ENCODE peak calls at places on chromosomes 3 and 15, in five cellular contexts. N is K562, M is A549, W is IMR-90, L is SK-N-SH. B is an unnamed sample.

GRCh38 chr3:135766113-135766512 is 199.4 kb upstream of the PPP2R3A start:
- DNase-seq in N (peak), M (no peak), W (no peak), L (no peak), B (no peak)

GRCh38 chr3:194575484-194576210 is 57.6 kb downstream of the TMEM44 start:
- DNase-seq in N (peak), M (peak), W (peak), L (no peak), B (no peak)

GRCh38 chr3:119098620-119099222 is 47.2 kb upstream of the TEX55 start:
- DNase-seq in N (peak), M (peak), W (peak), L (peak), B (no peak)

GRCh38 chr15:38961886-38962285 is 397.3 kb upstream of the RASGRP1 start:
- DNase-seq in N (no peak), M (no peak), W (peak), L (no peak), B (no peak)

GRCh38 chr3:9211155-9211950 is 38.1 kb downstream of the SRGAP3 start:
- DNase-seq in N (no peak), M (no peak), W (peak), L (peak), B (no peak)

GRCh38 chr3:194518652-194519051 is 31.9 kb upstream of the ATP13A3 start:
- DNase-seq in N (no peak), M (no peak), W (peak), L (no peak), B (no peak)

GRCh38 chr3:14203521-14204079 is 25.0 kb downstream of the LSM3 start:
- DNase-seq in N (peak), M (peak), W (peak), L (peak), B (no peak)

GRCh38 chr3:124780767-124781485 is 50.7 kb downstream of the UMPS start:
- DNase-seq in N (no peak), M (no peak), W (peak), L (peak), B (no peak)

GRCh38 chr3:156788846-156789245 is 37.3 kb upstream of the LEKR1 start:
- DNase-seq in N (no peak), M (no peak), W (peak), L (no peak), B (no peak)

GRCh38 chr3:33645060-33645841 is 72.8 kb downstream of the CLASP2 start:
- DNase-seq in N (peak), M (peak), W (peak), L (peak), B (no peak)

GRCh38 chr3:61940241-61940640 is 378.9 kb downstream of the PTPRG start:
- DNase-seq in N (no peak), M (no peak), W (no peak), L (no peak), B (no peak)

GRCh38 chr3:61938878-61939549 is 377.6 kb downstream of the PTPRG start:
- DNase-seq in N (no peak), M (no peak), W (no peak), L (no peak), B (no peak)

GRCh38 chr3:61936344-61936937 is 375.1 kb downstream of the PTPRG start:
- DNase-seq in N (peak), M (no peak), W (peak), L (peak), B (no peak)

GRCh38 chr3:61932499-61932898 is 371.1 kb downstream of the PTPRG start:
- DNase-seq in N (no peak), M (no peak), W (no peak), L (no peak), B (no peak)

GRCh38 chr3:61935819-61936218 is 374.4 kb downstream of the PTPRG start:
- DNase-seq in N (no peak), M (no peak), W (no peak), L (no peak), B (no peak)
- TF ChIP-seq RCOR1 in N (no peak), M (no peak), W (no peak), L (no peak), B (no peak)

GRCh38 chr3:105367063-105367405 is 325 bp downstream of the ALCAM start:
- DNase-seq in N (no peak), M (peak), W (no peak), L (peak), B (no peak)
- TF ChIP-seq RCOR1 in N (no peak), M (no peak), W (no peak), L (no peak), B (no peak)

DNA sequence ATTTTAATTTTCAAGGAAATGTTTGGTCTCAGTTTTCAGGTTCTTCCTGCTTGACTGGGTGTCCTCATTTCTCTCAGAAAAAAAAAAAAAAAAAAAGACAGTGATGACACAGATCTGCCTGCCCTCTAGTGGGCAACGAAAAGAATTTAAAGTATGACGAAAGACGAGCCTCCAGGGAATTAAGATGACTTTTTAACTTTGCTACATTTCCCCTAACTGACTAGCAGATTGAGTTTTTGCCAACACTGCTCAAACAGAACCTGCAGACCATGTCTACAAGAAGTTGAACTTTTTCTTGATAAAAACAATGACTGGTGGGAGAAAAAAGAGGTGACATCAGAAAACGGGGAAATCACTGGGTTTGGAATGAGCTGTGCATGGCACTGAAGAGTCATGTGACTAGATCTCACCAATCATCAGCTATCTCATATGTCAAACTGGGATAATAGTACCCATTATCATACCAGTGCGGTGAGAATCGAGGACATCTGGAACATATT is 40.8 kb downstream of the EOMES start:
- DNase-seq in N (peak), M (peak), W (peak), L (peak), B (peak)
- TF ChIP-seq RCOR1 in N (no peak), M (no peak), W (no peak), L (no peak), B (no peak)

GRCh38 chr15:101112336-101113113 is 139.3 kb downstream of the CHSY1 start:
- DNase-seq in N (no peak), M (no peak), W (no peak), L (no peak), B (no peak)
- TF ChIP-seq RCOR1 in N (no peak), M (no peak), W (no peak), L (no peak), B (no peak)

GRCh38 chr3:120599211-120599610 is 3.1 kb downstream of the NDUFB4 start:
- DNase-seq in N (no peak), M (no peak), W (no peak), L (no peak), B (no peak)
- TF ChIP-seq RCOR1 in N (no peak), M (no peak), W (no peak), L (no peak), B (no peak)